ENCODE peak calls at places on chromosome 3, in eight cellular contexts. One of them, this sample, is unnamed.

GRCh38 chr3:7646851-7647250 is 785.9 kb downstream of the GRM7 start:
- ATAC-seq in CD8-positive, alpha-beta T cell: no peak
- ATAC-seq in body of pancreas: no peak
- ATAC-seq in HCT116: no peak
- ATAC-seq in heart right ventricle: no peak
- ATAC-seq in right lobe of liver: peak; percentile 89
- ATAC-seq in pancreas: no peak
- ATAC-seq in GM12878: no peak
- ATAC-seq in this sample: no peak

GRCh38 chr3:119235151-119235550 is 5.5 kb downstream of the B4GALT4 start:
- ATAC-seq in CD8-positive, alpha-beta T cell: no peak
- ATAC-seq in body of pancreas: no peak
- ATAC-seq in HCT116: no peak
- ATAC-seq in heart right ventricle: no peak
- ATAC-seq in right lobe of liver: no peak
- ATAC-seq in pancreas: no peak
- ATAC-seq in GM12878: no peak
- ATAC-seq in this sample: no peak

GRCh38 chr3:37892917-37893595 is 31.4 kb downstream of the CTDSPL start:
- ATAC-seq in CD8-positive, alpha-beta T cell: no peak
- ATAC-seq in body of pancreas: peak; percentile 75
- ATAC-seq in HCT116: no peak
- ATAC-seq in heart right ventricle: peak; percentile 92
- ATAC-seq in right lobe of liver: peak; percentile 98
- ATAC-seq in pancreas: peak; percentile 81
- ATAC-seq in GM12878: peak; percentile 34
- ATAC-seq in this sample: peak; percentile 91

GRCh38 chr3:149152420-149152819 is 23.0 kb downstream of the HPS3 start:
- ATAC-seq in CD8-positive, alpha-beta T cell: peak; percentile 29
- ATAC-seq in body of pancreas: no peak
- ATAC-seq in HCT116: no peak
- ATAC-seq in heart right ventricle: no peak
- ATAC-seq in right lobe of liver: peak; percentile 26
- ATAC-seq in pancreas: peak; percentile 29
- ATAC-seq in GM12878: peak; percentile 94
- ATAC-seq in this sample: no peak

GRCh38 chr3:188082040-188082439 is 71.9 kb upstream of the LPP start:
- ATAC-seq in CD8-positive, alpha-beta T cell: no peak
- ATAC-seq in body of pancreas: peak; percentile 54
- ATAC-seq in HCT116: no peak
- ATAC-seq in heart right ventricle: no peak
- ATAC-seq in right lobe of liver: no peak
- ATAC-seq in pancreas: peak; percentile 30
- ATAC-seq in GM12878: no peak
- ATAC-seq in this sample: peak; percentile 58

GRCh38 chr3:57164217-57164605 is 942 bp downstream of the IL17RD start:
- ATAC-seq in CD8-positive, alpha-beta T cell: no peak
- ATAC-seq in body of pancreas: peak; percentile 13
- ATAC-seq in HCT116: no peak
- ATAC-seq in heart right ventricle: peak; percentile 35
- ATAC-seq in right lobe of liver: peak; percentile 7
- ATAC-seq in pancreas: peak; percentile 21
- ATAC-seq in GM12878: peak; percentile 28
- ATAC-seq in this sample: peak; percentile 14

GRCh38 chr3:183513046-183513706 is 42.3 kb downstream of the KLHL6 start:
- ATAC-seq in CD8-positive, alpha-beta T cell: peak; percentile 55
- ATAC-seq in body of pancreas: no peak
- ATAC-seq in HCT116: no peak
- ATAC-seq in heart right ventricle: peak; percentile 52
- ATAC-seq in right lobe of liver: peak; percentile 78
- ATAC-seq in pancreas: peak; percentile 54
- ATAC-seq in GM12878: peak; percentile 66
- ATAC-seq in this sample: peak; percentile 19

GRCh38 chr3:70851066-70851465 is 538.6 kb upstream of the MDFIC2 start:
- ATAC-seq in CD8-positive, alpha-beta T cell: no peak
- ATAC-seq in body of pancreas: no peak
- ATAC-seq in HCT116: no peak
- ATAC-seq in heart right ventricle: no peak
- ATAC-seq in right lobe of liver: no peak
- ATAC-seq in pancreas: no peak
- ATAC-seq in GM12878: no peak
- ATAC-seq in this sample: no peak

GRCh38 chr3:177905895-177906511 is 630.2 kb upstream of the KCNMB2 start:
- ATAC-seq in CD8-positive, alpha-beta T cell: no peak
- ATAC-seq in body of pancreas: peak; percentile 91
- ATAC-seq in HCT116: no peak
- ATAC-seq in heart right ventricle: peak; percentile 83
- ATAC-seq in right lobe of liver: peak; percentile 32
- ATAC-seq in pancreas: peak; percentile 87
- ATAC-seq in GM12878: no peak
- ATAC-seq in this sample: peak; percentile 89

GRCh38 chr3:42796332-42796885 is 7.9 kb downstream of the HIGD1A start:
- ATAC-seq in CD8-positive, alpha-beta T cell: no peak
- ATAC-seq in body of pancreas: no peak
- ATAC-seq in HCT116: no peak
- ATAC-seq in heart right ventricle: no peak
- ATAC-seq in right lobe of liver: no peak
- ATAC-seq in pancreas: no peak
- ATAC-seq in GM12878: no peak
- ATAC-seq in this sample: no peak

GRCh38 chr3:153369561-153370374 is 207.7 kb downstream of the RAP2B start:
- ATAC-seq in CD8-positive, alpha-beta T cell: no peak
- ATAC-seq in body of pancreas: no peak
- ATAC-seq in HCT116: no peak
- ATAC-seq in heart right ventricle: no peak
- ATAC-seq in right lobe of liver: no peak
- ATAC-seq in pancreas: no peak
- ATAC-seq in GM12878: no peak
- ATAC-seq in this sample: no peak

GRCh38 chr3:186609247-186609868 is 3.5 kb upstream of the AHSG start:
- ATAC-seq in CD8-positive, alpha-beta T cell: no peak
- ATAC-seq in body of pancreas: peak; percentile 77
- ATAC-seq in HCT116: peak; percentile 97
- ATAC-seq in heart right ventricle: no peak
- ATAC-seq in right lobe of liver: peak; percentile 22
- ATAC-seq in pancreas: peak; percentile 86
- ATAC-seq in GM12878: peak; percentile 93
- ATAC-seq in this sample: no peak

GRCh38 chr3:18597919-18598318 is 172.8 kb upstream of the SATB1 start:
- ATAC-seq in CD8-positive, alpha-beta T cell: no peak
- ATAC-seq in body of pancreas: no peak
- ATAC-seq in HCT116: no peak
- ATAC-seq in heart right ventricle: no peak
- ATAC-seq in right lobe of liver: no peak
- ATAC-seq in pancreas: no peak
- ATAC-seq in GM12878: no peak
- ATAC-seq in this sample: no peak

GRCh38 chr3:166731701-166732100 is 648.4 kb downstream of the ZBBX start:
- ATAC-seq in CD8-positive, alpha-beta T cell: no peak
- ATAC-seq in body of pancreas: no peak
- ATAC-seq in HCT116: no peak
- ATAC-seq in heart right ventricle: no peak
- ATAC-seq in right lobe of liver: no peak
- ATAC-seq in pancreas: no peak
- ATAC-seq in GM12878: no peak
- ATAC-seq in this sample: no peak

GRCh38 chr3:159902531-159903314 is 85.9 kb upstream of the IL12A start:
- ATAC-seq in CD8-positive, alpha-beta T cell: no peak
- ATAC-seq in body of pancreas: no peak
- ATAC-seq in HCT116: no peak
- ATAC-seq in heart right ventricle: no peak
- ATAC-seq in right lobe of liver: no peak
- ATAC-seq in pancreas: no peak
- ATAC-seq in GM12878: peak; percentile 78
- ATAC-seq in this sample: no peak

GRCh38 chr3:129723558-129724324 is 117.3 kb upstream of the PLXND1 start:
- ATAC-seq in CD8-positive, alpha-beta T cell: no peak
- ATAC-seq in body of pancreas: peak; percentile 78
- ATAC-seq in HCT116: no peak
- ATAC-seq in heart right ventricle: peak; percentile 82
- ATAC-seq in right lobe of liver: peak; percentile 89
- ATAC-seq in pancreas: peak; percentile 72
- ATAC-seq in GM12878: no peak
- ATAC-seq in this sample: peak; percentile 97

GRCh38 chr3:187274977-187275338 is 16.6 kb downstream of the MASP1 start:
- ATAC-seq in CD8-positive, alpha-beta T cell: no peak
- ATAC-seq in body of pancreas: no peak
- ATAC-seq in HCT116: no peak
- ATAC-seq in heart right ventricle: no peak
- ATAC-seq in right lobe of liver: no peak
- ATAC-seq in pancreas: no peak
- ATAC-seq in GM12878: no peak
- ATAC-seq in this sample: no peak

GRCh38 chr3:155391583-155391982 is 98.1 kb upstream of the STRIT1 start:
- ATAC-seq in CD8-positive, alpha-beta T cell: no peak
- ATAC-seq in body of pancreas: peak; percentile 52
- ATAC-seq in HCT116: peak; percentile 94
- ATAC-seq in heart right ventricle: peak; percentile 89
- ATAC-seq in right lobe of liver: no peak
- ATAC-seq in pancreas: peak; percentile 66
- ATAC-seq in GM12878: no peak
- ATAC-seq in this sample: peak; percentile 89

GRCh38 chr3:155392138-155392537 is 98.7 kb upstream of the STRIT1 start:
- ATAC-seq in CD8-positive, alpha-beta T cell: no peak
- ATAC-seq in body of pancreas: no peak
- ATAC-seq in HCT116: peak; percentile 55
- ATAC-seq in heart right ventricle: peak; percentile 9
- ATAC-seq in right lobe of liver: no peak
- ATAC-seq in pancreas: no peak
- ATAC-seq in GM12878: no peak
- ATAC-seq in this sample: no peak

GRCh38 chr3:155391104-155391503 is 97.6 kb upstream of the STRIT1 start:
- ATAC-seq in CD8-positive, alpha-beta T cell: no peak
- ATAC-seq in body of pancreas: peak; percentile 18
- ATAC-seq in HCT116: no peak
- ATAC-seq in heart right ventricle: peak; percentile 62
- ATAC-seq in right lobe of liver: no peak
- ATAC-seq in pancreas: peak; percentile 44
- ATAC-seq in GM12878: no peak
- ATAC-seq in this sample: peak; percentile 85

GRCh38 chr3:155394240-155394639 is 100.8 kb upstream of the STRIT1 start:
- ATAC-seq in CD8-positive, alpha-beta T cell: no peak
- ATAC-seq in body of pancreas: no peak
- ATAC-seq in HCT116: no peak
- ATAC-seq in heart right ventricle: no peak
- ATAC-seq in right lobe of liver: no peak
- ATAC-seq in pancreas: no peak
- ATAC-seq in GM12878: no peak
- ATAC-seq in this sample: no peak

DNA sequence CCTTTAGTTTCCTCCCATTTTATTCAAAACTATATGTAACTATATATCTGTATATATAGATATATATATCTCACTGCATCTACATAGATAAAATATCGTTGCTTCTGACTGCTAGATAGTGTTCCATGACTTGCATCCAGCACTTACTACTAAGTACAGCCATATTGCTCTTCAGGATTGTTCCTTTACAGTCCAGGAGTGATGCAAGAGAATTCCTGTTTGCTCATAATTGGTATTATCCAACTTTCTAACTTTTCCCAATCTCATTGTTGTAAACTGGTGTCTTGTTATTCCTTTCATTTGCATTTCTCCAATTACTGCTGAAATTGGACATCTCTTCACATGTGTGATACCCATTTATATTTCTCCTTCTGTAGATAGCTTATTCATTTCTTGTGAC is 99.8 kb upstream of the STRIT1 start:
- ATAC-seq in CD8-positive, alpha-beta T cell: no peak
- ATAC-seq in body of pancreas: no peak
- ATAC-seq in HCT116: no peak
- ATAC-seq in heart right ventricle: no peak
- ATAC-seq in right lobe of liver: no peak
- ATAC-seq in pancreas: no peak
- ATAC-seq in GM12878: no peak
- ATAC-seq in this sample: no peak
- H3K27ac ChIP-seq in CD8-positive, alpha-beta T cell: no peak overlapping the region
- H3K27ac ChIP-seq in body of pancreas: no peak overlapping the region
- H3K27ac ChIP-seq in HCT116: no peak overlapping the region
- H3K27ac ChIP-seq in heart right ventricle: no peak overlapping the region
- H3K27ac ChIP-seq in right lobe of liver: no peak overlapping the region
- H3K27ac ChIP-seq in pancreas: no peak overlapping the region
- H3K27ac ChIP-seq in GM12878: no peak overlapping the region
- H3K27ac ChIP-seq in this sample: no peak overlapping the region

GRCh38 chr3:14509796-14510100 is 30.4 kb downstream of the GRIP2 start:
- ATAC-seq in CD8-positive, alpha-beta T cell: no peak
- ATAC-seq in body of pancreas: no peak
- ATAC-seq in HCT116: no peak
- ATAC-seq in heart right ventricle: no peak
- ATAC-seq in right lobe of liver: no peak
- ATAC-seq in pancreas: no peak
- ATAC-seq in GM12878: no peak
- ATAC-seq in this sample: no peak
- H3K4me3 ChIP-seq in CD8-positive, alpha-beta T cell: no peak overlapping the region
- H3K4me3 ChIP-seq in body of pancreas: no peak overlapping the region
- H3K4me3 ChIP-seq in HCT116: no peak overlapping the region
- H3K4me3 ChIP-seq in heart right ventricle: no peak overlapping the region
- H3K4me3 ChIP-seq in right lobe of liver: no peak overlapping the region
- H3K4me3 ChIP-seq in pancreas: no peak overlapping the region
- H3K4me3 ChIP-seq in GM12878: no peak overlapping the region
- H3K4me3 ChIP-seq in this sample: no peak overlapping the region

GRCh38 chr3:162292409-162292808 is 795.8 kb downstream of the OTOL1 start:
- ATAC-seq in CD8-positive, alpha-beta T cell: no peak
- ATAC-seq in body of pancreas: no peak
- ATAC-seq in HCT116: no peak
- ATAC-seq in heart right ventricle: no peak
- ATAC-seq in right lobe of liver: no peak
- ATAC-seq in pancreas: no peak
- ATAC-seq in GM12878: no peak
- ATAC-seq in this sample: no peak
- TF ChIP-seq CTCF in CD8-positive, alpha-beta T cell: no peak
- TF ChIP-seq CTCF in body of pancreas: no peak
- TF ChIP-seq CTCF in HCT116: no peak
- TF ChIP-seq CTCF in heart right ventricle: no peak
- TF ChIP-seq CTCF in right lobe of liver: no peak
- TF ChIP-seq CTCF in pancreas: no peak
- TF ChIP-seq CTCF in GM12878: no peak
- TF ChIP-seq CTCF in this sample: no peak

GRCh38 chr3:193971268-193971751 is 164.6 kb upstream of the HES1 start:
- ATAC-seq in CD8-positive, alpha-beta T cell: peak; percentile 17
- ATAC-seq in body of pancreas: no peak
- ATAC-seq in HCT116: no peak
- ATAC-seq in heart right ventricle: no peak
- ATAC-seq in right lobe of liver: peak; percentile 26
- ATAC-seq in pancreas: peak; percentile 43
- ATAC-seq in GM12878: peak; percentile 83
- ATAC-seq in this sample: peak; percentile 19

GRCh38 chr3:193974591-193974990 is 161.4 kb upstream of the HES1 start:
- ATAC-seq in CD8-positive, alpha-beta T cell: no peak
- ATAC-seq in body of pancreas: no peak
- ATAC-seq in HCT116: no peak
- ATAC-seq in heart right ventricle: no peak
- ATAC-seq in right lobe of liver: no peak
- ATAC-seq in pancreas: no peak
- ATAC-seq in GM12878: no peak
- ATAC-seq in this sample: no peak

GRCh38 chr3:193972816-193973215 is 163.1 kb upstream of the HES1 start:
- ATAC-seq in CD8-positive, alpha-beta T cell: no peak
- ATAC-seq in body of pancreas: no peak
- ATAC-seq in HCT116: no peak
- ATAC-seq in heart right ventricle: no peak
- ATAC-seq in right lobe of liver: no peak
- ATAC-seq in pancreas: no peak
- ATAC-seq in GM12878: no peak
- ATAC-seq in this sample: no peak

GRCh38 chr3:193975072-193975535 is 160.8 kb upstream of the HES1 start:
- ATAC-seq in CD8-positive, alpha-beta T cell: no peak
- ATAC-seq in body of pancreas: peak; percentile 58
- ATAC-seq in HCT116: no peak
- ATAC-seq in heart right ventricle: no peak
- ATAC-seq in right lobe of liver: peak; percentile 70
- ATAC-seq in pancreas: no peak
- ATAC-seq in GM12878: no peak
- ATAC-seq in this sample: no peak

GRCh38 chr3:193974147-193974546 is 161.8 kb upstream of the HES1 start:
- ATAC-seq in CD8-positive, alpha-beta T cell: no peak
- ATAC-seq in body of pancreas: no peak
- ATAC-seq in HCT116: no peak
- ATAC-seq in heart right ventricle: no peak
- ATAC-seq in right lobe of liver: no peak
- ATAC-seq in pancreas: no peak
- ATAC-seq in GM12878: no peak
- ATAC-seq in this sample: no peak
- H3K27ac ChIP-seq in CD8-positive, alpha-beta T cell: no peak overlapping the region
- H3K27ac ChIP-seq in body of pancreas: no peak overlapping the region
- H3K27ac ChIP-seq in HCT116: no peak overlapping the region
- H3K27ac ChIP-seq in heart right ventricle: no peak overlapping the region
- H3K27ac ChIP-seq in right lobe of liver: no peak overlapping the region
- H3K27ac ChIP-seq in pancreas: no peak overlapping the region
- H3K27ac ChIP-seq in GM12878: no peak overlapping the region
- H3K27ac ChIP-seq in this sample: peak overlapping the region; percentile 41

This sample was measured in gastroesophageal sphincter.